ENCODE peak calls at places on chromosome 18, in six cellular contexts. O, S, V, N, D and F are unnamed samples.
A peak's percentile ranks its signal among the peaks of the same experiment; 100 is the strongest.

GRCh38 chr18:41818381-41819355 is 136.4 kb upstream of the PIK3C3 start:
- DNase-seq in S (no peak), D (no peak), N (no peak), V (no peak), O (no peak), F (no peak)

GRCh38 chr18:37778417-37779165 is 213.0 kb upstream of the CELF4 start:
- DNase-seq in S (peak; percentile 59), D (no peak), O (no peak), N (peak; percentile 87), V (peak; percentile 89), F (peak; percentile 33)

GRCh38 chr18:25446972-25447371 is 95.0 kb upstream of the ZNF521 start:
- DNase-seq in V (no peak), N (no peak), O (no peak), S (no peak), D (no peak), F (peak; percentile 9)

GRCh38 chr18:44545359-44545985 is 135.2 kb upstream of the SETBP1 start:
- DNase-seq in D (no peak), O (no peak), V (no peak), S (no peak), N (no peak), F (no peak)

GRCh38 chr18:61924550-61924949 is 31.7 kb upstream of the RNF152 start:
- DNase-seq in D (no peak), N (no peak), O (no peak), S (no peak), V (no peak), F (no peak)

GRCh38 chr18:74895686-74896085 is 298.0 kb downstream of the ZNF407 start:
- DNase-seq in O (no peak), D (peak; percentile 3), N (no peak), S (no peak), V (no peak), F (peak; percentile 52)

GRCh38 chr18:46046126-46046525 is 25.9 kb downstream of the PSTPIP2 start:
- DNase-seq in N (no peak), O (no peak), V (no peak), D (no peak), S (no peak), F (no peak)

GRCh38 chr18:49007663-49008062 is 56.9 kb upstream of the SMAD7 start:
- DNase-seq in O (no peak), N (no peak), S (no peak), D (no peak), V (no peak), F (no peak)

GRCh38 chr18:13576598-13576997 is 149.8 kb downstream of the FAM210A start:
- DNase-seq in V (no peak), O (no peak), D (no peak), N (no peak), S (no peak), F (no peak)

GRCh38 chr18:57910817-57911216 is 107.7 kb upstream of the ATP8B1 start:
- DNase-seq in D (no peak), O (no peak), S (no peak), V (peak; percentile 58), N (no peak), F (no peak)

GRCh38 chr18:24584777-24585176 is 124.3 kb downstream of the HRH4 start:
- DNase-seq in D (no peak), V (no peak), O (no peak), S (no peak), N (no peak), F (no peak)